ENCODE peak calls at places on chromosomes 2 and 18, in seven cellular contexts. R is H9, X is transverse colon, U is adrenal gland, V is choroid plexus epithelial cell, G is AG04449, K is kidney epithelial cell. M is an unnamed sample.

GRCh38 chr2:216002274-216002673 is 11.1 kb downstream of the MREG start:
- DNase-seq in R (no peak), X (no peak), U (no peak), V (no peak), G (no peak), K (no peak), M (no peak)

GRCh38 chr2:32865399-32866068 is 81.2 kb upstream of the LTBP1 start:
- DNase-seq in R (no peak), X (no peak), U (no peak), V (peak), G (peak), K (peak), M (no peak)

GRCh38 chr2:61493523-61493942 is 22.6 kb upstream of the USP34 start:
- DNase-seq in R (no peak), X (no peak), U (peak), V (peak), G (no peak), K (no peak), M (no peak)

GRCh38 chr2:23756593-23757292 is 170.2 kb downstream of the ATAD2B start:
- DNase-seq in R (no peak), X (no peak), U (no peak), V (no peak), G (no peak), K (no peak), M (no peak)

GRCh38 chr2:236402016-236402784 is 138.0 kb upstream of the ASB18 start:
- DNase-seq in R (no peak), X (no peak), U (no peak), V (no peak), G (no peak), K (no peak), M (no peak)

GRCh38 chr2:150791567-150791966 is 304.1 kb upstream of the RND3 start:
- DNase-seq in R (no peak), X (no peak), U (no peak), V (no peak), G (no peak), K (no peak), M (no peak)

GRCh38 chr2:222939208-222939846 is 78.5 kb downstream of the ACSL3 start:
- DNase-seq in R (peak), X (peak), U (peak), V (peak), G (no peak), K (no peak), M (no peak)

GRCh38 chr2:160920791-160921303 is 239.4 kb upstream of the TANK start:
- DNase-seq in R (no peak), X (no peak), U (no peak), V (peak), G (peak), K (no peak), M (no peak)

GRCh38 chr18:8142932-8143331 is 466.3 kb upstream of the RAB12 start:
- DNase-seq in R (no peak), X (no peak), U (no peak), V (peak), G (no peak), K (no peak), M (no peak)

GRCh38 chr18:76765649-76766048 is 56.7 kb upstream of the ZNF236 start:
- DNase-seq in R (no peak), X (no peak), U (no peak), V (no peak), G (no peak), K (no peak), M (peak)

GRCh38 chr2:37096568-37096967 is 12.2 kb downstream of the GPATCH11 start:
- DNase-seq in R (no peak), X (no peak), U (no peak), V (no peak), G (no peak), K (no peak), M (no peak)

GRCh38 chr2:149365826-149366583 is 35.6 kb downstream of the LYPD6 start:
- DNase-seq in R (no peak), X (no peak), U (no peak), V (no peak), G (peak), K (peak), M (no peak)

GRCh38 chr18:62950246-62950645 is 234.9 kb downstream of the PHLPP1 start:
- DNase-seq in R (no peak), X (no peak), U (no peak), V (no peak), G (no peak), K (no peak), M (peak)

GRCh38 chr2:233980955-233981555 is 63.9 kb downstream of the TRPM8 start:
- DNase-seq in R (no peak), X (no peak), U (no peak), V (no peak), G (no peak), K (no peak), M (no peak)

GRCh38 chr18:79548986-79549637 is 130.5 kb upstream of the CTDP1 start:
- DNase-seq in R (no peak), X (no peak), U (no peak), V (no peak), G (no peak), K (no peak), M (no peak)

GRCh38 chr2:40085786-40086185 is 306.7 kb upstream of the THUMPD2 start:
- DNase-seq in R (no peak), X (no peak), U (no peak), V (no peak), G (no peak), K (no peak), M (no peak)

GRCh38 chr2:72533767-72534166 is 292.1 kb downstream of the EXOC6B start:
- DNase-seq in R (no peak), X (no peak), U (no peak), V (peak), G (no peak), K (no peak), M (no peak)

GRCh38 chr2:135473567-135473966 is 57.5 kb downstream of the ZRANB3 start:
- DNase-seq in R (no peak), X (no peak), U (no peak), V (peak), G (no peak), K (no peak), M (no peak)

GRCh38 chr2:237774811-237775553 is 23.6 kb upstream of the RBM44 start:
- DNase-seq in R (peak), X (peak), U (peak), V (peak), G (no peak), K (peak), M (peak)

GRCh38 chr18:23814977-23815614 is 125.8 kb downstream of the LAMA3 start:
- DNase-seq in R (no peak), X (no peak), U (peak), V (no peak), G (no peak), K (no peak), M (no peak)

GRCh38 chr2:145027073-145027459 is 507.1 kb upstream of the ZEB2 start:
- DNase-seq in R (no peak), X (no peak), U (no peak), V (peak), G (no peak), K (no peak), M (no peak)

GRCh38 chr2:224682121-224682520 is 34.0 kb downstream of the CCDC195 start:
- DNase-seq in R (no peak), X (no peak), U (no peak), V (no peak), G (no peak), K (no peak), M (no peak)

GRCh38 chr2:53058526-53058925 is 709.1 kb upstream of the CHAC2 start:
- DNase-seq in R (peak), X (no peak), U (no peak), V (peak), G (no peak), K (peak), M (no peak)

GRCh38 chr18:36889316-36889715 is 60.4 kb downstream of the KIAA1328 start:
- DNase-seq in R (no peak), X (no peak), U (no peak), V (no peak), G (no peak), K (no peak), M (no peak)

GRCh38 chr18:36849288-36850011 is 20.5 kb downstream of the KIAA1328 start:
- DNase-seq in R (no peak), X (no peak), U (no peak), V (peak), G (peak), K (no peak), M (no peak)

GRCh38 chr18:61006687-61007224 is 326.5 kb upstream of the CDH20 start:
- DNase-seq in R (no peak), X (no peak), U (no peak), V (no peak), G (no peak), K (no peak), M (no peak)

GRCh38 chr2:224971214-224971613 is 71.1 kb downstream of the DOCK10 start:
- DNase-seq in R (peak), X (peak), U (no peak), V (no peak), G (no peak), K (no peak), M (no peak)

GRCh38 chr18:68148862-68149261 is 566.0 kb downstream of the TMX3 start:
- DNase-seq in R (peak), X (no peak), U (no peak), V (no peak), G (no peak), K (no peak), M (no peak)

GRCh38 chr2:114729025-114729424 is 286.6 kb downstream of the DPP10 start:
- DNase-seq in R (no peak), X (no peak), U (no peak), V (no peak), G (no peak), K (no peak), M (no peak)

GRCh38 chr18:6885992-6886823 is 156.7 kb downstream of the ARHGAP28 start:
- DNase-seq in R (no peak), X (peak), U (peak), V (peak), G (no peak), K (no peak), M (no peak)

GRCh38 chr2:98598781-98599428 is 9.4 kb downstream of the COA5 start:
- DNase-seq in R (no peak), X (no peak), U (no peak), V (peak), G (no peak), K (no peak), M (no peak)

GRCh38 chr2:10830203-10830602 is 17.6 kb upstream of the PDIA6 start:
- DNase-seq in R (no peak), X (peak), U (no peak), V (no peak), G (no peak), K (no peak), M (no peak)

GRCh38 chr2:97712693-97713295 is 582 bp upstream of the ZAP70 start:
- DNase-seq in R (no peak), X (no peak), U (no peak), V (no peak), G (no peak), K (no peak), M (no peak)

GRCh38 chr2:219171231-219171651 is 1.4 kb upstream of the SLC23A3 start:
- DNase-seq in R (peak), X (peak), U (peak), V (peak), G (peak), K (peak), M (peak)

GRCh38 chr2:235773188-235773928 is 279.5 kb downstream of the AGAP1 start:
- DNase-seq in R (peak), X (no peak), U (no peak), V (no peak), G (no peak), K (no peak), M (no peak)

GRCh38 chr2:95050385-95051300 is 25.1 kb downstream of the MAL start:
- DNase-seq in R (no peak), X (no peak), U (no peak), V (no peak), G (no peak), K (no peak), M (no peak)

GRCh38 chr2:54275541-54275940 is 19.5 kb upstream of the TSPYL6 start:
- DNase-seq in R (no peak), X (no peak), U (no peak), V (no peak), G (no peak), K (no peak), M (no peak)

GRCh38 chr2:54274781-54275242 is 18.8 kb upstream of the TSPYL6 start:
- DNase-seq in R (no peak), X (no peak), U (no peak), V (peak), G (peak), K (peak), M (no peak)

GRCh38 chr2:54284801-54285200 is 28.8 kb upstream of the TSPYL6 start:
- DNase-seq in R (no peak), X (no peak), U (no peak), V (no peak), G (no peak), K (no peak), M (no peak)

DNA sequence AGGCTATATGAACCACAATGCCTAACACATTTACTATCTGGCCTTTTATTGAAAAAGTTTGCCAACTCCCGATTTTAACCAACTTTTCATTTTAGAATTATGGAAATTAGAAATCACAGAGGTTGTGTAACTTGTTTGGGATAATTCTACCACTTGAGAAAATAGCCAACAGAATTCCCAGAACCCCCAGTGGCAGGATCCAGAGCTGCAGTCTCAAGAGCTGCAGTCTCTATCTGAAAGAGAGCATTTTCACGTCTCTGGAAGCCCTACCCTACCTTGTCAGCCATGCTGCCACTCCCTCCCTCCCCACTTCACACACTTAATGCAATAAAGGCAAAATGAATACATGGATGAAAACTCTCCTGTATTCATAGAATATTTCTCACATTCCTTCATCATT is 23.4 kb upstream of the TSPYL6 start:
- DNase-seq in R (no peak), X (no peak), U (no peak), V (no peak), G (no peak), K (no peak), M (no peak)
- TF ChIP-seq CTCF in R (peak), X (no peak), U (no peak), V (peak), G (no peak), K (peak), M (no peak)

DNA sequence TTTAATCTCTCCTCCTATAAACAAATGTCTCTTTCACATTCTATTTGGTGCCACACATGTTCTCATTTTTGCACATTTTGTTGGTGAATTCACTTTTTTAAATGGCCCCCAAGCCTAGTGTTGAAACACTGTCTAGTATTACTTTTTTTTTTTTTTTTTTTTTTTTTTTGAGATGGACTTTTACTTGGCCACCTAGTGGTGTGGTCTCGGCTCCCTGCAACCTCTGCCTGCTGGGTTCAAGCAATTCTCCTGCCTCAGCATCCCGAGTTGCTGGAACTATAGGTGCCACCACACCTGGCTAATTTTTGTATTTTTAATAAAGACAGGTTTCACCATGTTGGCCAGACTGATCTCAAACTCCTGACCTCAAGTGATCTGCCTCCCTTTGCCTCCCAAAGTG is 273.8 kb upstream of the SLC14A2 start:
- DNase-seq in R (no peak), X (no peak), U (no peak), V (no peak), G (no peak), K (no peak), M (no peak)
- TF ChIP-seq CTCF in R (peak), X (no peak), U (no peak), V (peak), G (no peak), K (no peak), M (no peak)

GRCh38 chr2:1649871-1650473 is 94.3 kb downstream of the PXDN start:
- DNase-seq in R (no peak), X (no peak), U (peak), V (no peak), G (no peak), K (no peak), M (no peak)
- TF ChIP-seq CTCF in R (no peak), X (no peak), U (no peak), V (no peak), G (no peak), K (no peak), M (no peak)

GRCh38 chr2:127743477-127744026 is 42.3 kb downstream of the SFT2D3 start:
- DNase-seq in R (no peak), X (no peak), U (no peak), V (no peak), G (no peak), K (no peak), M (no peak)
- TF ChIP-seq CTCF in R (peak), X (no peak), U (no peak), V (no peak), G (no peak), K (no peak), M (no peak)

DNA sequence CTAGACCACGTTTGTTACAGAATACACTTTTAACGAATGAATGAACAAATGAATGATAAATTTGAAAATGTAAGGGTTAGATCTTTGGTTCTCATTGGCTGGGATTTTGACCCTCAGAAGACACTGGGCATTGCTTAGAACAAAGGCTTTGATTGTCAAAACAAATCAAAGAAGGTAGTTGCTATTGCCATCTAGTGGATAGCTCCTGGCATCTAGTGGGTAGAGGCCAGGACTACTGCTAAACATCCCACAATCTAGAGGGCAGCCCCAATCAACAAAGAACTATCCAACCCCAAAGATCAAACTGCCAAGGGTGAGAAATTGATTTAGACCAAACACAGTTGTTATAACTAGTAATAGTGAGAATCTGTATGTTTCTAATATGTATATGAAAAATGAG is 552.3 kb downstream of the KCNJ3 start:
- DNase-seq in R (no peak), X (no peak), U (no peak), V (peak), G (no peak), K (no peak), M (no peak)
- TF ChIP-seq CTCF in R (peak), X (no peak), U (no peak), V (no peak), G (no peak), K (peak), M (peak)

DNA sequence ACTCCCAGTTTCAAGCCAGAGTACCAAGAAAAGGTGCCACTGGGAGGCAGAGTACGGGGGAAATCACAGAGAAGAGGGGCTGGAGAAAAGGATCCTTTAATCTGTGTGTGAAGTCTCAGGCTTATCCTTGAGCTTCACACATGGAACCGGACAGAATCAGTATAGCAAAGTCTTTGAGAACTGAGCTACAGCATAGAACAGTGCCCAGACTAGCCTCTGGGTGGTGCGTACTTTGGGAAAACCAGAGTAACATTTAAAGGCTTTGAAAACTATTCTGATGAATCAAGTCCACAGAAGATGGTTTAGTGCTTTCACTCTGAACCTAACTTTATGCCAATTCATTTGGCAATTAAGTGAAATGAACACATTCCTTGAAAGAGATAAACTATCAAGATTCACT is 83.1 kb downstream of the BABAM2 start:
- DNase-seq in R (no peak), X (no peak), U (no peak), V (peak), G (no peak), K (no peak), M (no peak)
- TF ChIP-seq CTCF in R (peak), X (no peak), U (peak), V (peak), G (peak), K (peak), M (no peak)

M was measured in D721Med.